ENCODE peak calls at places on chromosome 16, in five cellular contexts. N is IMR-90, V is hypothalamus, I is tibial artery, K is AG04450. T is an unnamed sample.
A peak's percentile ranks its signal among the peaks of the same experiment; 100 is the strongest.

GRCh38 chr16:78368121-78369102 is 269.0 kb downstream of the WWOX start:
- DNase-seq in N (no peak), V (no peak), I (no peak), K (no peak), T (no peak)

GRCh38 chr16:20897253-20897896 is 2.8 kb downstream of the DCUN1D3 start:
- DNase-seq in N (peak; percentile 71), V (no peak), I (no peak), K (no peak), T (no peak)

GRCh38 chr16:56615353-56615752 is 7.0 kb downstream of the MT2A start:
- DNase-seq in N (peak; percentile 48), V (no peak), I (no peak), K (no peak), T (no peak)

GRCh38 chr16:19008245-19008644 is 24.5 kb downstream of the TMC7 start:
- DNase-seq in N (peak; percentile 87), V (no peak), I (no peak), K (peak; percentile 66), T (no peak)

GRCh38 chr16:74275031-74275636 is 21.5 kb upstream of the PSMD7 start:
- DNase-seq in N (peak; percentile 28), V (no peak), I (no peak), K (no peak), T (no peak)

GRCh38 chr16:67594956-67595355 is 32.6 kb downstream of the CTCF start:
- DNase-seq in N (peak; percentile 68), V (no peak), I (no peak), K (no peak), T (no peak)

GRCh38 chr16:23132921-23133532 is 16.2 kb downstream of the USP31 start:
- DNase-seq in N (peak; percentile 28), V (no peak), I (no peak), K (no peak), T (no peak)

GRCh38 chr16:53945996-53946395 is 242.0 kb downstream of the FTO start:
- DNase-seq in N (peak; percentile 64), V (no peak), I (no peak), K (peak; percentile 23), T (no peak)

GRCh38 chr16:27318399-27319256 is 4.9 kb downstream of the IL4R start:
- DNase-seq in N (peak; percentile 48), V (peak; percentile 34), I (peak; percentile 63), K (no peak), T (no peak)

GRCh38 chr16:50480206-50480605 is 68.0 kb upstream of the NKD1 start:
- DNase-seq in N (no peak), V (no peak), I (no peak), K (no peak), T (no peak)

GRCh38 chr16:821751-822150 is 21.2 kb upstream of the GNG13 start:
- DNase-seq in N (no peak), V (no peak), I (no peak), K (no peak), T (no peak)

GRCh38 chr16:75256871-75257343 is 5.5 kb upstream of the BCAR1 start:
- DNase-seq in N (peak; percentile 62), V (no peak), I (no peak), K (no peak), T (no peak)

GRCh38 chr16:23991044-23991443 is 155.3 kb downstream of the PRKCB start:
- DNase-seq in N (no peak), V (no peak), I (no peak), K (no peak), T (no peak)

GRCh38 chr16:78487471-78487870 is 388.0 kb downstream of the WWOX start:
- DNase-seq in N (no peak), V (no peak), I (no peak), K (no peak), T (no peak)

GRCh38 chr16:15961557-15962205 is 12.3 kb downstream of the ABCC1 start:
- DNase-seq in N (no peak), V (no peak), I (no peak), K (no peak), T (no peak)

GRCh38 chr16:83348991-83349390 is 458.8 kb upstream of the HSBP1 start:
- DNase-seq in N (no peak), V (no peak), I (no peak), K (no peak), T (no peak)

GRCh38 chr16:871562-872330 is 71.2 kb upstream of the GNG13 start:
- DNase-seq in N (no peak), V (no peak), I (no peak), K (no peak), T (no peak)

GRCh38 chr16:53043986-53044571 is 8.6 kb downstream of the CHD9NB start:
- DNase-seq in N (no peak), V (no peak), I (no peak), K (no peak), T (peak; percentile 64)

GRCh38 chr16:59296002-59296401 is 561.9 kb upstream of the GOT2 start:
- DNase-seq in N (no peak), V (no peak), I (no peak), K (no peak), T (no peak)

GRCh38 chr16:31529398-31530312 is 2.0 kb downstream of the AHSP start:
- DNase-seq in N (no peak), V (no peak), I (no peak), K (no peak), T (no peak)